ENCODE peak calls at places on chromosomes 13 and 19, in ten cellular contexts. V is fibroblast of lung, Z is endothelial cell of umbilical vein, K is spleen, M is psoas muscle, H is breast epithelium, P is cardiac muscle cell, R is SJSA1, G is small intestine, D is MM.1S. U is an unnamed sample.
A peak's percentile ranks its signal among the peaks of the same experiment; 100 is the strongest.

GRCh38 chr13:92677571-92677970 is 549.0 kb upstream of the GPC6 start:
- DNase-seq in Z (no peak), P (peak; percentile 3), G (no peak), K (no peak), R (no peak), M (no peak), V (no peak), H (no peak), D (no peak), U (no peak)

GRCh38 chr19:47124937-47125668 is 5.5 kb upstream of the SAE1 start:
- DNase-seq in M (no peak), Z (peak; percentile 74), P (peak; percentile 84), H (no peak), R (peak; percentile 47), V (peak; percentile 69), G (peak; percentile 83), K (no peak), D (peak; percentile 55), U (no peak)

GRCh38 chr13:73618275-73618865 is 515.8 kb downstream of the KLF12 start:
- DNase-seq in V (no peak), Z (no peak), D (no peak), K (no peak), R (no peak), M (no peak), H (no peak), G (peak; percentile 89), P (no peak), U (no peak)

GRCh38 chr13:32587774-32588165 is 1.5 kb downstream of the PDS5B start:
- DNase-seq in Z (peak; percentile 59), G (peak; percentile 10), M (no peak), R (no peak), D (peak; percentile 15), P (no peak), K (no peak), H (no peak), V (peak; percentile 39), U (no peak)

GRCh38 chr13:39918837-39919236 is 263.4 kb downstream of the COG6 start:
- DNase-seq in K (no peak), D (no peak), P (no peak), H (no peak), V (no peak), M (no peak), G (no peak), R (no peak), Z (no peak), U (no peak)

GRCh38 chr13:94761407-94761806 is 49.1 kb upstream of the SOX21 start:
- DNase-seq in D (no peak), P (no peak), H (no peak), G (no peak), K (no peak), V (no peak), R (no peak), M (no peak), Z (no peak), U (no peak)

GRCh38 chr13:99734013-99734693 is 232.9 kb downstream of the TM9SF2 start:
- DNase-seq in R (no peak), M (no peak), P (no peak), V (no peak), G (no peak), Z (no peak), H (no peak), D (no peak), K (no peak), U (no peak)

GRCh38 chr13:59750860-59751259 is 412.9 kb downstream of the DIAPH3 start:
- DNase-seq in V (peak; percentile 86), P (peak; percentile 63), M (no peak), Z (peak; percentile 4), H (no peak), D (no peak), G (no peak), K (no peak), R (no peak), U (no peak)

GRCh38 chr13:51278426-51279130 is 56.4 kb downstream of the FAM124A start:
- DNase-seq in D (no peak), H (no peak), M (no peak), G (no peak), K (no peak), R (no peak), Z (no peak), V (no peak), P (no peak), U (no peak)

GRCh38 chr19:5314012-5314906 is 26.4 kb downstream of the PTPRS start:
- DNase-seq in V (no peak), R (no peak), H (no peak), G (peak; percentile 15), K (no peak), D (no peak), P (no peak), Z (no peak), M (no peak), U (no peak)

GRCh38 chr13:29865934-29866333 is 15.5 kb upstream of the UBL3 start:
- DNase-seq in P (no peak), M (no peak), H (no peak), V (no peak), Z (no peak), K (no peak), G (no peak), D (no peak), R (no peak), U (no peak)

GRCh38 chr19:47142779-47143178 is 12.1 kb downstream of the SAE1 start:
- DNase-seq in V (no peak), P (no peak), Z (no peak), M (no peak), R (no peak), D (no peak), G (no peak), K (no peak), H (no peak), U (no peak)

GRCh38 chr19:13441810-13442512 is 64.3 kb downstream of the CACNA1A start:
- DNase-seq in K (no peak), V (peak; percentile 37), D (peak; percentile 49), G (peak; percentile 8), H (peak; percentile 55), Z (peak; percentile 39), M (no peak), P (peak; percentile 90), R (peak; percentile 48), U (no peak)

GRCh38 chr13:32391101-32391620 is 36.8 kb downstream of the N4BP2L1 start:
- DNase-seq in R (no peak), G (no peak), P (no peak), V (no peak), D (no peak), M (no peak), H (no peak), Z (no peak), K (no peak), U (no peak)

GRCh38 chr19:50720181-50720920 is 749 bp upstream of the SHANK1 start:
- DNase-seq in D (no peak), G (no peak), P (no peak), Z (no peak), K (no peak), R (no peak), V (no peak), M (no peak), H (no peak), U (no peak)

GRCh38 chr19:8611890-8612806 is 1.6 kb upstream of the ADAMTS10 start:
- DNase-seq in P (no peak), D (no peak), R (peak; percentile 74), M (peak; percentile 85), K (no peak), Z (peak; percentile 31), V (peak; percentile 95), H (no peak), G (no peak), U (no peak)

GRCh38 chr19:10961073-10961762 is 388 bp downstream of the SMARCA4 start:
- DNase-seq in H (no peak), M (peak; percentile 80), Z (no peak), P (peak; percentile 60), R (no peak), D (peak; percentile 32), V (peak; percentile 13), G (no peak), K (no peak), U (peak; percentile 26)

GRCh38 chr13:95788100-95788463 is 111.1 kb downstream of the DNAJC3 start:
- DNase-seq in M (no peak), K (no peak), D (no peak), H (no peak), P (no peak), R (no peak), Z (no peak), V (no peak), G (peak; percentile 3), U (no peak)
- H3K36me3 ChIP-seq in M (peaks cover 11% of the 10 kb centered on the region), K (peaks cover 68% of the 10 kb centered on the region), D (peaks cover 11% of the 10 kb centered on the region), H (no peaks in the 10 kb centered on the region), P (peaks cover 8% of the 10 kb centered on the region), R (peaks cover 36% of the 10 kb centered on the region), Z (peaks cover 11% of the 10 kb centered on the region), V (peaks cover 4% of the 10 kb centered on the region), G (peaks cover 15% of the 10 kb centered on the region), U (no peaks in the 10 kb centered on the region)

DNA sequence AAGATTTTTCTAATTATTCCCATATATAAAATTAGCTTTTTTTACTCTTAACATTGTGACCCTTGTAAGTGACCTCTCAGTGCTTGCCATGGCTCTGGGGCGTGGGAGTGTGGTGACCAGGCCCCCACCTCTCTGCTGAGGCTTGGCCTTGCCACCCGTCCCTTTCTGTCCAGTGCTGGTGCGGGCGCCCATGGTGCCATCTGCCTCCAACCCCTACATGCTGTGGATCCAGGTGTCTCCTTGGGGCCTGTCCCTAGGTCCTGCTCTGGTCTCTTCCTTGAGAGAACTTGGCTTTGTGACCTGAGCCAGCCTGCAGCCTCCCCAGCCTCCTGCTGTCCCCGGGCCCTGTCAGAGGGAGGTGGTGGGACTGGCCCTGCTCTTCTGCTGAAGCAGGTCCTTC is 27.4 kb downstream of the TFDP1 start:
- DNase-seq in M (no peak), V (no peak), H (no peak), P (no peak), K (no peak), Z (no peak), G (no peak), R (no peak), D (no peak), U (no peak)
- H3K27ac ChIP-seq in M (no peak overlapping the region), V (no peak overlapping the region), H (no peak overlapping the region), P (no peak overlapping the region), K (no peak overlapping the region), Z (no peak overlapping the region), G (no peak overlapping the region), R (no peak overlapping the region), D (no peak overlapping the region), U (no peak overlapping the region)

DNA sequence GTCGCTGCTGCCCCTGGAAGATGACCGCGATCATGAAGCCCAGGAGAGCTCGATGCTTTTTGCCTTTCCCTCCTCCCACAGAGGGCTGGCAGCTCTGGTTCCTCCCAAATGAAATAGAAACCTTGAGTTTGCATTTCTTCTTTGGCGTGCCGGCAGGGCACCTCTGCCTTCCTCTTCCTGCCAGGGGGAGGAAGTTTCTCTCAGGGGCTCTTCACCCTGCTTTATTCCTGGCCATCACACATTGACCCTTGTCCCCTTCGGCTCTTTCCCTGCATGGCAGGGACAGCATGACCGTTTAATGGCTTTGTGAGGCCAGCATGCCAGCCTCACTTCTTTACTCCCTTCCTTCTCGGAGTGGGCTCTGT is 47.9 kb downstream of the ACTN4 start:
- DNase-seq in G (peak; percentile 72), K (no peak), R (no peak), M (no peak), V (no peak), D (peak; percentile 18), P (no peak), Z (no peak), H (no peak), U (no peak)
- H3K36me3 ChIP-seq in G (peaks cover under 1% of the 10 kb centered on the region), K (peaks cover under 1% of the 10 kb centered on the region), R (peaks cover 86% of the 10 kb centered on the region), M (no peaks in the 10 kb centered on the region), V (peaks cover 29% of the 10 kb centered on the region), D (no peaks in the 10 kb centered on the region), P (peaks cover 3% of the 10 kb centered on the region), Z (peaks cover 9% of the 10 kb centered on the region), H (no peaks in the 10 kb centered on the region), U (peaks cover under 1% of the 10 kb centered on the region)

DNA sequence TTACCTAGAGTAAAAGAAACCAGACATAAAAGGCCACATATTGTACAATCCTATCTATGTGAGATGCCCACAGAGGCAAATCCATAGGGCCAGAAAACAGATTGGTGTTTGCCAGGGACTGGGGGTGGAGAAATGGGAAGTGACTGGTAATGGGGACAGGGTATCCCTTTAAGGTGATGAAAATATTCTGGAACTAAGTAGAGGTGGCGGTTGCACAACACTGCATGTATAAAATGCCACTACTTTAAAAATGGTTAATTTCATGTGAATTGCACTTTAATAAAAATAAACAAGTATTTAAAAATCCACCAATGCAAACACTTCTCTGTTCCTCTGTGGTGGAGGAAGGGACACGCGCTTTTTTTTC is 41.5 kb upstream of the KLF2 start:
- DNase-seq in M (no peak), R (no peak), P (no peak), Z (no peak), K (no peak), G (no peak), V (no peak), H (no peak), D (no peak), U (peak; percentile 50)
- H3K27ac ChIP-seq in M (peak overlapping the region; percentile 89), R (peak overlapping the region; percentile 40), P (peak overlapping the region; percentile 89), Z (peak overlapping the region; percentile 97), K (peak overlapping the region; percentile 91), G (peak overlapping the region; percentile 95), V (peak overlapping the region; percentile 84), H (peak overlapping the region; percentile 98), D (no peak overlapping the region), U (peak overlapping the region; percentile 90)

U was measured in tibial nerve.